ENCODE peak calls at places on chromosomes 6 and 20, in eight cellular contexts. C is IMR-90; U is effector memory CD4-positive, alpha-beta T cell; I is neural progenitor cell; H is keratinocyte; R is cardiac muscle cell; Q is foreskin keratinocyte; Z is CD4-positive, CD25-positive, alpha-beta regulatory T cell. L is an unnamed sample. For H3K4me1, the result is how much of the 10 kb centered on the place peaks cover.

GRCh38 chr6:17816921-17817611 is 110.3 kb upstream of the NUP153 start:
- DNase-seq in U (no peak), R (peak), C (peak), I (no peak), H (no peak), Z (no peak), Q (no peak), L (no peak)

GRCh38 chr20:51562334-51563140 is 20.0 kb upstream of the NFATC2 start:
- DNase-seq in H (no peak), U (no peak), C (peak), Z (no peak), I (peak), R (peak), Q (peak), L (peak)

GRCh38 chr6:11848852-11849731 is 70.5 kb upstream of the ADTRP start:
- DNase-seq in Q (no peak), I (no peak), C (peak), Z (no peak), R (peak), U (no peak), H (no peak), L (no peak)

GRCh38 chr6:93786474-93787330 is 367.3 kb upstream of the EPHA7 start:
- DNase-seq in U (no peak), I (peak), C (no peak), H (no peak), R (peak), Z (no peak), Q (no peak), L (no peak)

GRCh38 chr20:54433653-54434052 is 41.7 kb upstream of the DOK5 start:
- DNase-seq in Q (no peak), C (no peak), R (no peak), Z (no peak), I (no peak), U (no peak), H (no peak), L (no peak)

GRCh38 chr6:130843575-130844320 is 16.5 kb downstream of the SMLR1 start:
- DNase-seq in H (no peak), U (no peak), R (peak), C (peak), I (peak), Q (no peak), Z (peak), L (no peak)

GRCh38 chr6:4693158-4693557 is 83.0 kb upstream of the CDYL start:
- DNase-seq in Q (no peak), C (peak), Z (no peak), R (no peak), U (no peak), I (no peak), H (no peak), L (no peak)

GRCh38 chr6:90124904-90125510 is 171.6 kb downstream of the BACH2 start:
- DNase-seq in H (no peak), R (no peak), I (no peak), U (no peak), Q (no peak), Z (no peak), C (peak), L (no peak)

GRCh38 chr6:139981810-139982550 is 607.5 kb upstream of the CITED2 start:
- DNase-seq in Q (no peak), I (peak), H (no peak), Z (no peak), U (no peak), C (peak), R (peak), L (no peak)

GRCh38 chr20:52071136-52071535 is 120.4 kb downstream of the ZFP64 start:
- DNase-seq in H (no peak), C (no peak), Z (no peak), I (no peak), Q (no peak), U (no peak), R (no peak), L (no peak)

GRCh38 chr6:20833881-20834515 is 299.7 kb downstream of the CDKAL1 start:
- DNase-seq in U (no peak), Q (no peak), H (no peak), I (peak), Z (no peak), C (no peak), R (peak), L (no peak)

GRCh38 chr6:163146036-163146435 is 268.5 kb upstream of the QKI start:
- DNase-seq in C (no peak), I (no peak), H (no peak), R (no peak), Z (no peak), Q (no peak), U (no peak), L (no peak)

GRCh38 chr6:134951494-134952263 is 1.8 kb upstream of the ALDH8A1 start:
- DNase-seq in C (no peak), Z (no peak), H (no peak), I (no peak), Q (no peak), U (no peak), R (no peak), L (no peak)

GRCh38 chr6:28393912-28394662 is 5.5 kb downstream of the ZSCAN12 start:
- DNase-seq in I (peak), C (peak), Q (no peak), R (peak), U (no peak), Z (no peak), H (no peak), L (no peak)

GRCh38 chr6:148455674-148456559 is 113.3 kb downstream of the SASH1 start:
- DNase-seq in C (no peak), Q (no peak), I (peak), H (no peak), Z (no peak), R (no peak), U (no peak), L (no peak)

GRCh38 chr6:116447496-116448011 is 13.6 kb upstream of the CALHM6 start:
- DNase-seq in Q (peak), U (no peak), C (peak), H (no peak), R (peak), Z (no peak), I (no peak), L (peak)

GRCh38 chr20:46073024-46073423 is 16.7 kb downstream of the NCOA5 start:
- DNase-seq in Q (no peak), H (no peak), Z (no peak), C (no peak), R (no peak), U (no peak), I (no peak), L (no peak)

GRCh38 chr6:112044856-112045255 is 9.0 kb upstream of the CCN6 start:
- DNase-seq in U (no peak), Q (peak), H (no peak), C (peak), R (peak), Z (no peak), I (no peak), L (no peak)

GRCh38 chr6:127464161-127464880 is 5.1 kb upstream of the KIAA0408 start:
- DNase-seq in R (peak), I (no peak), H (no peak), Q (no peak), Z (no peak), U (no peak), C (peak), L (peak)

GRCh38 chr20:45857836-45858250 is 429 bp downstream of the ZSWIM3 start:
- DNase-seq in H (no peak), R (no peak), U (no peak), C (no peak), I (peak), Z (peak), Q (no peak), L (no peak)

GRCh38 chr20:46040902-46041535 is 12.0 kb downstream of the SLC12A5 start:
- DNase-seq in Z (peak), R (peak), U (no peak), Q (no peak), H (no peak), I (peak), C (peak), L (peak)

GRCh38 chr6:92274588-92274987 is 1144.8 kb downstream of the EPHA7 start:
- DNase-seq in C (no peak), U (no peak), Q (no peak), H (no peak), R (no peak), Z (no peak), I (no peak), L (no peak)

GRCh38 chr6:41097467-41098090 is 24.8 kb downstream of the NFYA start:
- DNase-seq in Q (peak), C (peak), Z (no peak), R (peak), H (peak), U (no peak), I (no peak), L (no peak)

GRCh38 chr20:5714261-5715041 is 35.8 kb upstream of the SHLD1 start:
- DNase-seq in R (peak), Q (peak), U (peak), C (peak), I (peak), H (peak), Z (peak), L (no peak)

DNA sequence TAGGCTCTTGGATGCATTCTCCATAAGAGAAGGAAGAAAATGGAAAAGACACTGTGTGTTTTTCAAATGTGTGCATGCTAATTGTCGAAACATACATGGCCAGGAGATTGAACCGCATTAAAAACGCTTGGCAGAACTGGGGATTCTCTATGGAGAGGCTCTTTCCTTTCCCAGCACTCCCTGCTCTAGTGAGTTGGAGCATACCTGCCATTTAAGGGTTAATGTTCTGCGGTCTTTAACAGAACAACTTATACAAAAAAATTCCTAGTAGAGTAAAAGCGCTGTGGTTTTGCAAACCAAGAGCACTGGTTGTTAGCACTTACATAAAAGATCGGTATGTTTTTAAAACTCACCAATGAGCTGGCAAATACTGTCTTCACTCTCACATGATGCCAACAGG is 1.6 kb downstream of the TAGAP start:
- DNase-seq in C (no peak), H (no peak), R (no peak), Z (peak), U (no peak), I (no peak), Q (no peak), L (no peak)
- H3K4me1 ChIP-seq in C (under half), H (under half), R (under half), Z (half or more), U (under half), I (under half), Q (under half), L (under half)

GRCh38 chr20:62129731-62130531 is 7.7 kb downstream of the LSM14B start:
- DNase-seq in U (no peak), Z (no peak), I (no peak), H (no peak), R (no peak), C (no peak), Q (no peak), L (no peak)

GRCh38 chr20:62132421-62132820 is 10.1 kb downstream of the LSM14B start:
- DNase-seq in I (no peak), C (no peak), Z (no peak), Q (no peak), R (no peak), U (no peak), H (no peak), L (no peak)

GRCh38 chr20:62133051-62133845 is 9.9 kb downstream of the PSMA7 start:
- DNase-seq in Z (no peak), Q (no peak), U (no peak), I (no peak), R (peak), H (no peak), C (no peak), L (no peak)

GRCh38 chr20:62133864-62134263 is 9.3 kb downstream of the PSMA7 start:
- DNase-seq in H (no peak), Z (peak), R (no peak), U (no peak), I (no peak), C (no peak), Q (no peak), L (no peak)

GRCh38 chr20:62131560-62132320 is 9.5 kb downstream of the LSM14B start:
- DNase-seq in C (no peak), I (no peak), U (no peak), Z (no peak), H (no peak), R (no peak), Q (no peak), L (no peak)
- H3K27ac ChIP-seq in C (no peak), I (no peak), U (no peak), Z (peak), H (no peak), R (no peak), Q (no peak), L (no peak)

GRCh38 chr6:33606642-33607041 is 14.5 kb upstream of the ITPR3 start:
- DNase-seq in H (no peak), R (no peak), Q (no peak), Z (no peak), C (no peak), I (no peak), U (no peak), L (no peak)

GRCh38 chr6:33607126-33607783 is 13.9 kb upstream of the ITPR3 start:
- DNase-seq in Q (no peak), C (no peak), H (no peak), I (peak), U (no peak), Z (no peak), R (no peak), L (no peak)

GRCh38 chr6:33609444-33610034 is 11.6 kb upstream of the ITPR3 start:
- DNase-seq in I (no peak), U (no peak), Z (no peak), H (no peak), R (peak), C (peak), Q (no peak), L (no peak)

GRCh38 chr6:33609019-33609418 is 12.1 kb upstream of the ITPR3 start:
- DNase-seq in Q (no peak), I (no peak), Z (no peak), C (no peak), H (no peak), U (no peak), R (no peak), L (no peak)

GRCh38 chr6:33607784-33608161 is 13.3 kb upstream of the ITPR3 start:
- DNase-seq in U (no peak), I (no peak), R (no peak), H (no peak), C (no peak), Z (peak), Q (no peak), L (no peak)
- H3K4me1 ChIP-seq in U (under half), I (under half), R (under half), H (under half), C (under half), Z (under half), Q (under half), L (under half)

GRCh38 chr6:37122861-37123260 is 47.1 kb upstream of the PIM1 start:
- DNase-seq in U (no peak), H (no peak), Q (no peak), I (no peak), C (peak), Z (no peak), R (no peak), L (no peak)
- H3K27ac ChIP-seq in U (no peak), H (no peak), Q (no peak), I (no peak), C (no peak), Z (no peak), R (no peak), L (no peak)

DNA sequence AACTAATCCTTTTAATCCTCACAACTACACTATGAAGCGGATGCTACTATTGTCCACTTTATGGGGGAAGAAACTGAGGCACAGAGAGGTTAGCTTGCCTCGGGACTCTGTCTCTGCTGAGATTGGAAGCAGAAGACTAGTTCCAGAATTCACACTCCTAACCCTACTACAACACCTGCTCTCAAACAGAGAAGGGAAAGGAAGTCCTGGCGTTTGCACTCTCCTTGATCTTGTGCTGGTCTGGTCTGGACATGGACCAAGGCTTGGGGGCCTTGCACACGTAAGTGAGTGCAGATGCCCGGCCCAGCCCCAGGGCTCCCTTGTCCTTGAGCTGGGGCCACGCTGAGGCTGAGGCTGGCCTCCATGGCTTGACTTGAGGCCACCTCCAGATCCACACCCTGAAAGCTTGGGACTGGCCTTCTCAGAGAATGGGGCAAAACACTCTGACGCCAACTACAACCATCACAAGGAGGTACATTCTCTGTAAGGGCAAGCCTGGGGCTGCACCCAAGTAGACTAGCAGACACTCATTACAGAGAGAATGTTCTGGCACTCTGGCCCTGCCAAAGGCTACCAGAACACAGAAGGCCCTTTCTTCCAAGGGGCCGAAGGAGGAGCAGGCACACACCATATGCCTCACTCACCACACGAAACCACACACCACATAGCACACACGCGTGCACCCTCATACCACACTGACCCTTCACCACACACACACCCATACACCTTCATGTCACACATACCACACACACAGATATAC is 33.3 kb upstream of the EZR start:
- DNase-seq in C (no peak), I (no peak), H (peak), R (no peak), Q (no peak), Z (no peak), U (no peak), L (no peak)
- H3K4me1 ChIP-seq in C (under half), I (under half), H (half or more), R (under half), Q (half or more), Z (half or more), U (half or more), L (under half)